ENCODE peak calls at places on chromosomes 2 and 18, in ten cellular contexts. One of them, this sample, is unnamed.

GRCh38 chr2:128644156-128644555 is 325.5 kb upstream of the HS6ST1 start:
- DNase-seq in transverse colon: no peak
- DNase-seq in breast epithelium: peak; percentile 33
- DNase-seq in sigmoid colon: peak; percentile 45
- DNase-seq in vagina: peak; percentile 58
- DNase-seq in prostate gland: no peak
- DNase-seq in H1: peak; percentile 57
- DNase-seq in esophagus muscularis mucosa: peak; percentile 39
- DNase-seq in suprapubic skin: peak; percentile 63
- DNase-seq in HCT116: no peak
- DNase-seq in this sample: peak; percentile 21

GRCh38 chr2:105194022-105194681 is 47.4 kb upstream of the GPR45 start:
- DNase-seq in transverse colon: no peak
- DNase-seq in breast epithelium: no peak
- DNase-seq in sigmoid colon: no peak
- DNase-seq in vagina: no peak
- DNase-seq in prostate gland: no peak
- DNase-seq in H1: no peak
- DNase-seq in esophagus muscularis mucosa: peak; percentile 80
- DNase-seq in suprapubic skin: no peak
- DNase-seq in HCT116: no peak
- DNase-seq in this sample: no peak

GRCh38 chr2:170771049-170771937 is 1.1 kb downstream of the ERICH2 start:
- DNase-seq in transverse colon: peak; percentile 39
- DNase-seq in breast epithelium: no peak
- DNase-seq in sigmoid colon: no peak
- DNase-seq in vagina: no peak
- DNase-seq in prostate gland: no peak
- DNase-seq in H1: peak; percentile 77
- DNase-seq in esophagus muscularis mucosa: no peak
- DNase-seq in suprapubic skin: no peak
- DNase-seq in HCT116: peak; percentile 7
- DNase-seq in this sample: no peak

GRCh38 chr2:197273485-197273884 is 37.1 kb downstream of the ANKRD44 start:
- DNase-seq in transverse colon: no peak
- DNase-seq in breast epithelium: no peak
- DNase-seq in sigmoid colon: no peak
- DNase-seq in vagina: no peak
- DNase-seq in prostate gland: peak; percentile 81
- DNase-seq in H1: no peak
- DNase-seq in esophagus muscularis mucosa: no peak
- DNase-seq in suprapubic skin: no peak
- DNase-seq in HCT116: no peak
- DNase-seq in this sample: peak; percentile 90

GRCh38 chr2:170204561-170204960 is 26.6 kb downstream of the MYO3B start:
- DNase-seq in transverse colon: no peak
- DNase-seq in breast epithelium: no peak
- DNase-seq in sigmoid colon: no peak
- DNase-seq in vagina: no peak
- DNase-seq in prostate gland: no peak
- DNase-seq in H1: no peak
- DNase-seq in esophagus muscularis mucosa: no peak
- DNase-seq in suprapubic skin: no peak
- DNase-seq in HCT116: no peak
- DNase-seq in this sample: no peak

GRCh38 chr2:183799761-183800160 is 675.5 kb downstream of the NUP35 start:
- DNase-seq in transverse colon: no peak
- DNase-seq in breast epithelium: no peak
- DNase-seq in sigmoid colon: no peak
- DNase-seq in vagina: no peak
- DNase-seq in prostate gland: no peak
- DNase-seq in H1: no peak
- DNase-seq in esophagus muscularis mucosa: no peak
- DNase-seq in suprapubic skin: no peak
- DNase-seq in HCT116: no peak
- DNase-seq in this sample: no peak

GRCh38 chr2:65940856-65941255 is 494.1 kb upstream of the MEIS1 start:
- DNase-seq in transverse colon: no peak
- DNase-seq in breast epithelium: no peak
- DNase-seq in sigmoid colon: no peak
- DNase-seq in vagina: no peak
- DNase-seq in prostate gland: no peak
- DNase-seq in H1: no peak
- DNase-seq in esophagus muscularis mucosa: no peak
- DNase-seq in suprapubic skin: no peak
- DNase-seq in HCT116: no peak
- DNase-seq in this sample: no peak

GRCh38 chr2:9556121-9556869 is 665 bp upstream of the ADAM17 start:
- DNase-seq in transverse colon: no peak
- DNase-seq in breast epithelium: no peak
- DNase-seq in sigmoid colon: no peak
- DNase-seq in vagina: no peak
- DNase-seq in prostate gland: peak; percentile 8
- DNase-seq in H1: no peak
- DNase-seq in esophagus muscularis mucosa: no peak
- DNase-seq in suprapubic skin: no peak
- DNase-seq in HCT116: no peak
- DNase-seq in this sample: no peak

GRCh38 chr2:13102340-13103063 is 385.8 kb downstream of the TRIB2 start:
- DNase-seq in transverse colon: no peak
- DNase-seq in breast epithelium: no peak
- DNase-seq in sigmoid colon: no peak
- DNase-seq in vagina: no peak
- DNase-seq in prostate gland: no peak
- DNase-seq in H1: no peak
- DNase-seq in esophagus muscularis mucosa: no peak
- DNase-seq in suprapubic skin: no peak
- DNase-seq in HCT116: no peak
- DNase-seq in this sample: no peak

GRCh38 chr2:228599297-228599696 is 417.8 kb upstream of the SPHKAP start:
- DNase-seq in transverse colon: peak; percentile 46
- DNase-seq in breast epithelium: no peak
- DNase-seq in sigmoid colon: no peak
- DNase-seq in vagina: no peak
- DNase-seq in prostate gland: no peak
- DNase-seq in H1: no peak
- DNase-seq in esophagus muscularis mucosa: no peak
- DNase-seq in suprapubic skin: no peak
- DNase-seq in HCT116: no peak
- DNase-seq in this sample: no peak

GRCh38 chr18:74286106-74286856 is 5.5 kb downstream of the CYB5A start:
- DNase-seq in transverse colon: no peak
- DNase-seq in breast epithelium: no peak
- DNase-seq in sigmoid colon: no peak
- DNase-seq in vagina: no peak
- DNase-seq in prostate gland: no peak
- DNase-seq in H1: no peak
- DNase-seq in esophagus muscularis mucosa: peak; percentile 60
- DNase-seq in suprapubic skin: no peak
- DNase-seq in HCT116: no peak
- DNase-seq in this sample: no peak

DNA sequence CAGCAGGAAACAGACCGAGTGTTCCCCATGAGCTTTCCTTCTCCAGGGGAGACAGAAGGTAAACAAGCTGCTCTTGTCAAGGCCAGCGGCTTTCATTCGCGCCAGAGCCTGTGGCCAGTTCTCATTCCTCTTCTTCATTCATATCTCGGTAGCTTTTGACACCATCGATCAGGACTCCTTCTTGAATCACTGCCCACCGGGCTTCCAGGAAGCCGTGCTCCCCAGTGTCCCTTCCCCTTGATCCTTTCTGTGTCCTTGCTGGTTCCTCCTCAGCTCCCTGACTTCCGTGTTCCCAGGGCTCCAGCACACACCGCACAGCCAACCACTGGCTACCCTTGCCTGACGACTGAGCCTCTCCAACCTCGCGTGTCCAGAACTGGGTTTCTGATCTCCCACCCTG is 14.1 kb downstream of the SLC66A3 start:
- DNase-seq in transverse colon: no peak
- DNase-seq in breast epithelium: no peak
- DNase-seq in sigmoid colon: no peak
- DNase-seq in vagina: no peak
- DNase-seq in prostate gland: no peak
- DNase-seq in H1: no peak
- DNase-seq in esophagus muscularis mucosa: no peak
- DNase-seq in suprapubic skin: no peak
- DNase-seq in HCT116: no peak
- DNase-seq in this sample: peak; percentile 42
- TF ChIP-seq POLR2AphosphoS5 in transverse colon: no peak
- TF ChIP-seq POLR2AphosphoS5 in breast epithelium: no peak
- TF ChIP-seq POLR2AphosphoS5 in sigmoid colon: no peak
- TF ChIP-seq POLR2AphosphoS5 in vagina: no peak
- TF ChIP-seq POLR2AphosphoS5 in prostate gland: no peak
- TF ChIP-seq POLR2AphosphoS5 in H1: no peak
- TF ChIP-seq POLR2AphosphoS5 in esophagus muscularis mucosa: no peak
- TF ChIP-seq POLR2AphosphoS5 in suprapubic skin: no peak
- TF ChIP-seq POLR2AphosphoS5 in HCT116: no peak
- TF ChIP-seq POLR2AphosphoS5 in this sample: no peak

GRCh38 chr2:28752608-28752984 is 966 bp downstream of the PPP1CB start:
- DNase-seq in transverse colon: no peak
- DNase-seq in breast epithelium: no peak
- DNase-seq in sigmoid colon: no peak
- DNase-seq in vagina: no peak
- DNase-seq in prostate gland: no peak
- DNase-seq in H1: no peak
- DNase-seq in esophagus muscularis mucosa: no peak
- DNase-seq in suprapubic skin: no peak
- DNase-seq in HCT116: no peak
- DNase-seq in this sample: no peak

GRCh38 chr2:28753043-28753683 is 1.5 kb downstream of the PPP1CB start:
- DNase-seq in transverse colon: peak; percentile 82
- DNase-seq in breast epithelium: peak; percentile 68
- DNase-seq in sigmoid colon: peak; percentile 86
- DNase-seq in vagina: no peak
- DNase-seq in prostate gland: peak; percentile 84
- DNase-seq in H1: no peak
- DNase-seq in esophagus muscularis mucosa: no peak
- DNase-seq in suprapubic skin: no peak
- DNase-seq in HCT116: peak; percentile 42
- DNase-seq in this sample: peak; percentile 73

GRCh38 chr2:28750316-28751101 is 1.1 kb upstream of the PPP1CB start:
- DNase-seq in transverse colon: peak; percentile 28
- DNase-seq in breast epithelium: no peak
- DNase-seq in sigmoid colon: peak; percentile 71
- DNase-seq in vagina: no peak
- DNase-seq in prostate gland: no peak
- DNase-seq in H1: no peak
- DNase-seq in esophagus muscularis mucosa: no peak
- DNase-seq in suprapubic skin: no peak
- DNase-seq in HCT116: no peak
- DNase-seq in this sample: no peak

GRCh38 chr2:28751956-28752607 is 452 bp downstream of the PPP1CB start:
- DNase-seq in transverse colon: no peak
- DNase-seq in breast epithelium: no peak
- DNase-seq in sigmoid colon: peak; percentile 74
- DNase-seq in vagina: no peak
- DNase-seq in prostate gland: no peak
- DNase-seq in H1: peak; percentile 80
- DNase-seq in esophagus muscularis mucosa: no peak
- DNase-seq in suprapubic skin: no peak
- DNase-seq in HCT116: no peak
- DNase-seq in this sample: peak; percentile 37

GRCh38 chr2:28751102-28751955 is at the start of gene PPP1CB:
- DNase-seq in transverse colon: peak; percentile 97
- DNase-seq in breast epithelium: peak; percentile 96
- DNase-seq in sigmoid colon: peak; percentile 98
- DNase-seq in vagina: peak; percentile 96
- DNase-seq in prostate gland: peak; percentile 97
- DNase-seq in H1: peak; percentile 91
- DNase-seq in esophagus muscularis mucosa: peak; percentile 99
- DNase-seq in suprapubic skin: peak; percentile 97
- DNase-seq in HCT116: peak; percentile 88
- DNase-seq in this sample: peak; percentile 97
- TF ChIP-seq POLR2A in transverse colon: peak; percentile 93
- TF ChIP-seq POLR2A in breast epithelium: peak; percentile 69
- TF ChIP-seq POLR2A in sigmoid colon: peak; percentile 92
- TF ChIP-seq POLR2A in vagina: peak; percentile 78
- TF ChIP-seq POLR2A in prostate gland: peak; percentile 85
- TF ChIP-seq POLR2A in H1: no peak
- TF ChIP-seq POLR2A in esophagus muscularis mucosa: peak; percentile 77
- TF ChIP-seq POLR2A in suprapubic skin: peak; percentile 66
- TF ChIP-seq POLR2A in HCT116: peak; percentile 89
- TF ChIP-seq POLR2A in this sample: peak; percentile 11

GRCh38 chr2:67055387-67056304 is 341.5 kb upstream of the ETAA1 start:
- DNase-seq in transverse colon: no peak
- DNase-seq in breast epithelium: no peak
- DNase-seq in sigmoid colon: no peak
- DNase-seq in vagina: no peak
- DNase-seq in prostate gland: no peak
- DNase-seq in H1: no peak
- DNase-seq in esophagus muscularis mucosa: no peak
- DNase-seq in suprapubic skin: no peak
- DNase-seq in HCT116: no peak
- DNase-seq in this sample: no peak

GRCh38 chr2:67057123-67057522 is 340.0 kb upstream of the ETAA1 start:
- DNase-seq in transverse colon: no peak
- DNase-seq in breast epithelium: no peak
- DNase-seq in sigmoid colon: no peak
- DNase-seq in vagina: no peak
- DNase-seq in prostate gland: no peak
- DNase-seq in H1: no peak
- DNase-seq in esophagus muscularis mucosa: no peak
- DNase-seq in suprapubic skin: no peak
- DNase-seq in HCT116: no peak
- DNase-seq in this sample: no peak

GRCh38 chr2:67050621-67051020 is 346.5 kb upstream of the ETAA1 start:
- DNase-seq in transverse colon: no peak
- DNase-seq in breast epithelium: no peak
- DNase-seq in sigmoid colon: no peak
- DNase-seq in vagina: no peak
- DNase-seq in prostate gland: no peak
- DNase-seq in H1: no peak
- DNase-seq in esophagus muscularis mucosa: no peak
- DNase-seq in suprapubic skin: no peak
- DNase-seq in HCT116: no peak
- DNase-seq in this sample: no peak

GRCh38 chr2:67057901-67058703 is 339.0 kb upstream of the ETAA1 start:
- DNase-seq in transverse colon: no peak
- DNase-seq in breast epithelium: no peak
- DNase-seq in sigmoid colon: no peak
- DNase-seq in vagina: no peak
- DNase-seq in prostate gland: no peak
- DNase-seq in H1: no peak
- DNase-seq in esophagus muscularis mucosa: no peak
- DNase-seq in suprapubic skin: no peak
- DNase-seq in HCT116: no peak
- DNase-seq in this sample: no peak

GRCh38 chr2:67054725-67055124 is 342.4 kb upstream of the ETAA1 start:
- DNase-seq in transverse colon: no peak
- DNase-seq in breast epithelium: no peak
- DNase-seq in sigmoid colon: no peak
- DNase-seq in vagina: no peak
- DNase-seq in prostate gland: no peak
- DNase-seq in H1: no peak
- DNase-seq in esophagus muscularis mucosa: peak; percentile 39
- DNase-seq in suprapubic skin: no peak
- DNase-seq in HCT116: no peak
- DNase-seq in this sample: no peak
- TF ChIP-seq CTCF in transverse colon: no peak
- TF ChIP-seq CTCF in breast epithelium: no peak
- TF ChIP-seq CTCF in sigmoid colon: no peak
- TF ChIP-seq CTCF in vagina: no peak
- TF ChIP-seq CTCF in prostate gland: no peak
- TF ChIP-seq CTCF in H1: no peak
- TF ChIP-seq CTCF in esophagus muscularis mucosa: no peak
- TF ChIP-seq CTCF in suprapubic skin: no peak
- TF ChIP-seq CTCF in HCT116: no peak
- TF ChIP-seq CTCF in this sample: no peak

GRCh38 chr2:60992985-60993392 is 24.5 kb upstream of the PEX13 start:
- DNase-seq in transverse colon: no peak
- DNase-seq in breast epithelium: no peak
- DNase-seq in sigmoid colon: no peak
- DNase-seq in vagina: no peak
- DNase-seq in prostate gland: no peak
- DNase-seq in H1: no peak
- DNase-seq in esophagus muscularis mucosa: no peak
- DNase-seq in suprapubic skin: no peak
- DNase-seq in HCT116: no peak
- DNase-seq in this sample: peak; percentile 40
- TF ChIP-seq POLR2AphosphoS5 in transverse colon: no peak
- TF ChIP-seq POLR2AphosphoS5 in breast epithelium: no peak
- TF ChIP-seq POLR2AphosphoS5 in sigmoid colon: no peak
- TF ChIP-seq POLR2AphosphoS5 in vagina: no peak
- TF ChIP-seq POLR2AphosphoS5 in prostate gland: no peak
- TF ChIP-seq POLR2AphosphoS5 in H1: no peak
- TF ChIP-seq POLR2AphosphoS5 in esophagus muscularis mucosa: no peak
- TF ChIP-seq POLR2AphosphoS5 in suprapubic skin: no peak
- TF ChIP-seq POLR2AphosphoS5 in HCT116: no peak
- TF ChIP-seq POLR2AphosphoS5 in this sample: no peak